ENCODE peak calls at places on chromosomes 7 and 10, in eight cellular contexts. T is right lobe of liver, R is GM23248, W is adrenal gland, X is H9, L is IMR-90, P is mucosa of descending colon, U is WERI-Rb-1. G is an unnamed sample. For H3K9me3, the result is how much of the 10 kb centered on the place peaks cover.

GRCh38 chr7:41599760-41600159 is 103.1 kb downstream of the INHBA start:
- DNase-seq in T (no peak), R (no peak), W (no peak), X (peak), L (no peak), P (no peak), U (peak), G (no peak)

GRCh38 chr10:62306663-62307062 is 38.0 kb upstream of the RTKN2 start:
- DNase-seq in T (no peak), R (no peak), W (no peak), X (no peak), L (no peak), P (no peak), U (no peak), G (peak)

GRCh38 chr7:4282434-4283223 is 399.5 kb upstream of the FOXK1 start:
- DNase-seq in T (no peak), R (peak), W (no peak), X (no peak), L (peak), P (no peak), U (no peak), G (no peak)

GRCh38 chr10:23196915-23197314 is 4.8 kb downstream of the PTF1A start:
- DNase-seq in T (no peak), R (no peak), W (no peak), X (no peak), L (no peak), P (no peak), U (no peak), G (no peak)

GRCh38 chr7:111853231-111853990 is 291.1 kb upstream of the IMMP2L start:
- DNase-seq in T (no peak), R (peak), W (no peak), X (peak), L (no peak), P (peak), U (peak), G (no peak)

GRCh38 chr10:57983226-57983870 is 284.3 kb downstream of the IPMK start:
- DNase-seq in T (no peak), R (peak), W (no peak), X (no peak), L (peak), P (no peak), U (no peak), G (no peak)

GRCh38 chr10:64134676-64135075 is 613.5 kb downstream of the REEP3 start:
- DNase-seq in T (no peak), R (no peak), W (no peak), X (no peak), L (no peak), P (no peak), U (no peak), G (no peak)

GRCh38 chr10:80460399-80461207 is 6.5 kb downstream of the TSPAN14 start:
- DNase-seq in T (no peak), R (peak), W (peak), X (peak), L (peak), P (peak), U (no peak), G (peak)

GRCh38 chr7:155860840-155861479 is 48.7 kb upstream of the SHH start:
- DNase-seq in T (peak), R (peak), W (peak), X (no peak), L (peak), P (no peak), U (no peak), G (no peak)

GRCh38 chr10:117133273-117134083 is 4.6 kb downstream of the VAX1 start:
- DNase-seq in T (no peak), R (no peak), W (no peak), X (peak), L (no peak), P (no peak), U (no peak), G (no peak)

GRCh38 chr7:149478754-149479153 is 17.9 kb upstream of the ZNF777 start:
- DNase-seq in T (no peak), R (no peak), W (no peak), X (no peak), L (no peak), P (no peak), U (no peak), G (no peak)

GRCh38 chr10:98399784-98400183 is 15.2 kb downstream of the PYROXD2 start:
- DNase-seq in T (no peak), R (no peak), W (no peak), X (no peak), L (no peak), P (no peak), U (no peak), G (peak)

GRCh38 chr7:157719008-157719682 is 382.3 kb downstream of the DNAJB6 start:
- DNase-seq in T (no peak), R (no peak), W (no peak), X (no peak), L (no peak), P (no peak), U (no peak), G (no peak)

GRCh38 chr7:157715071-157715937 is 378.5 kb downstream of the DNAJB6 start:
- DNase-seq in T (no peak), R (no peak), W (no peak), X (no peak), L (no peak), P (no peak), U (no peak), G (no peak)

GRCh38 chr7:157715938-157716280 is 379.1 kb downstream of the DNAJB6 start:
- DNase-seq in T (no peak), R (no peak), W (no peak), X (no peak), L (no peak), P (no peak), U (no peak), G (peak)

GRCh38 chr7:157718303-157719007 is 381.7 kb downstream of the DNAJB6 start:
- DNase-seq in T (no peak), R (no peak), W (no peak), X (no peak), L (no peak), P (no peak), U (no peak), G (no peak)

GRCh38 chr7:157717211-157718174 is 380.7 kb downstream of the DNAJB6 start:
- DNase-seq in T (no peak), R (no peak), W (no peak), X (no peak), L (no peak), P (no peak), U (no peak), G (no peak)
- H3K9me3 ChIP-seq in T (under half), R (under half), W (under half), X (under half), L (half or more), P (under half), U (under half), G (under half)

DNA sequence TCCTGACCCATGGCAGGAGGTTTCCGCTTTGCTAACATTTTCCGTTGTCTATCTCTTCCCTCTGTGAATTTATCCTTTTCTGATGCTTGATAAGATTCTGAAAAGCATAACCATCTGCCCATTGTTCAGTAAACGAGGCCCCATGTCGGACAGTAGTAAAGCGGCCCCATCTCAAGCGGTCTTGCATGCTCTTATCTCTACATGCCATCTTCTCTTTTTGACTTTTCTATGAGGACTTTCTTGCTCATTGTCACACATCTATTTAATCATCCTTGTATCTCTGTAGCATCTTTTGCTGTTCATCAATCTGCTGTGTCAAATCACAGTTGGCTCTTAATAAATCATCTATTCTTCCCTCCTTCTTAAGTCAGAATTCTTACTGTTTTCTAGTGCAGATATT is 37.6 kb downstream of the ZNF248 start:
- DNase-seq in T (no peak), R (no peak), W (no peak), X (no peak), L (no peak), P (no peak), U (no peak), G (no peak)
- H3K9me3 ChIP-seq in T (under half), R (under half), W (under half), X (half or more), L (under half), P (half or more), U (under half), G (under half)

GRCh38 chr10:133456041-133456951 is 2.6 kb downstream of the SCART1 start:
- DNase-seq in T (no peak), R (no peak), W (peak), X (no peak), L (no peak), P (no peak), U (no peak), G (peak)

GRCh38 chr10:133453516-133454203 is at the start of gene SCART1:
- DNase-seq in T (no peak), R (no peak), W (no peak), X (no peak), L (no peak), P (no peak), U (no peak), G (no peak)

GRCh38 chr10:133455611-133456031 is 1.9 kb downstream of the SCART1 start:
- DNase-seq in T (no peak), R (no peak), W (no peak), X (no peak), L (no peak), P (no peak), U (no peak), G (no peak)

GRCh38 chr10:133454204-133454893 is 604 bp downstream of the SCART1 start:
- DNase-seq in T (peak), R (no peak), W (peak), X (no peak), L (no peak), P (no peak), U (no peak), G (peak)

GRCh38 chr10:133455196-133455595 is 1.5 kb downstream of the SCART1 start:
- DNase-seq in T (no peak), R (no peak), W (no peak), X (no peak), L (no peak), P (no peak), U (no peak), G (no peak)
- H3K9me3 ChIP-seq in T (under half), R (under half), W (under half), X (half or more), L (under half), P (under half), U (under half), G (under half)

GRCh38 chr7:158415316-158415715 is 172.3 kb downstream of the PTPRN2 start:
- DNase-seq in T (no peak), R (no peak), W (peak), X (no peak), L (no peak), P (no peak), U (no peak), G (no peak)
- H3K9me3 ChIP-seq in T (under half), R (under half), W (under half), X (under half), L (half or more), P (under half), U (under half), G (under half)

DNA sequence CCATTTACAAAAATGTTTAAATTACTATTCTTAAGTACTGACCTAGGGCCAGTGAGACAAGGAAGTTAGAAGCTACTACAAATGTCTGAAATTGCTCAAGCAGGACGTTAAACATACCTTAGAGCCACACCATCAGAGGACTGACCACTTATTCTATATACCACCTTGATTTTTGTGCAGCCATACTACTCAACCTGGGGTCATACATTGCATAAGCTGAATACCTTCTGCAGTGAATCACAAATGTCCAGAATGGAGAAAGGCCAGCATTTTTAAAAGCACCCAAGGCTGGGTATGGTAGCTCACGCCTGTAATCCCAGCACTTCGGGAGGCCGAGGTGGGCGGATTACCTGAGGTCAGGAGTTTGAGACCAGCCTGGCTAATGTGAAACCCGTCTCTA is 21.2 kb upstream of the MRLN start:
- DNase-seq in T (no peak), R (no peak), W (no peak), X (no peak), L (no peak), P (no peak), U (no peak), G (no peak)
- H3K9me3 ChIP-seq in T (under half), R (under half), W (under half), X (under half), L (under half), P (under half), U (under half), G (under half)

G was measured in aorta.